ENCODE peak calls at places on chromosomes 12 and 14, in five cellular contexts. V, G, K, D and X are unnamed samples.

GRCh38 chr12:116360579-116361403 is 83.3 kb upstream of the MED13L start:
- DNase-seq in G (no peak), K (no peak), V (no peak), D (no peak), X (no peak)

GRCh38 chr14:59688224-59689170 is 111.9 kb upstream of the CCDC175 start:
- DNase-seq in K (peak; percentile 21), G (peak; percentile 63), V (peak; percentile 68), D (no peak), X (peak; percentile 73)

GRCh38 chr14:90596733-90597132 is 199.9 kb downstream of the CALM1 start:
- DNase-seq in G (no peak), K (no peak), D (no peak), V (no peak), X (no peak)

GRCh38 chr12:109765493-109765810 is 51.8 kb downstream of the FAM222A start:
- DNase-seq in D (no peak), G (peak; percentile 7), K (no peak), V (no peak), X (no peak)

GRCh38 chr12:112705037-112705632 is 86.4 kb upstream of the RPH3A start:
- DNase-seq in K (no peak), V (no peak), G (no peak), D (no peak), X (peak; percentile 36)

GRCh38 chr14:37673439-37673838 is 78.0 kb downstream of the TTC6 start:
- DNase-seq in D (no peak), G (no peak), V (no peak), K (no peak), X (no peak)

GRCh38 chr12:122471324-122472226 is 29.2 kb downstream of the ZCCHC8 start:
- DNase-seq in K (no peak), G (no peak), D (no peak), V (peak; percentile 90), X (peak; percentile 80)

GRCh38 chr14:51211149-51211548 is 28.9 kb upstream of the TMX1 start:
- DNase-seq in V (peak; percentile 26), K (no peak), D (no peak), G (no peak), X (peak; percentile 20)

GRCh38 chr12:84994436-84994835 is 41.6 kb downstream of the TSPAN19 start:
- DNase-seq in G (no peak), K (no peak), V (no peak), D (no peak), X (no peak)

GRCh38 chr14:55339770-55340169 is 68.5 kb downstream of the FBXO34 start:
- DNase-seq in G (no peak), V (no peak), K (no peak), D (no peak), X (peak; percentile 81)

GRCh38 chr12:101855364-101855884 is 22.0 kb upstream of the DRAM1 start:
- DNase-seq in K (no peak), D (no peak), G (no peak), V (peak; percentile 63), X (peak; percentile 77)

GRCh38 chr12:127903146-127903545 is 363.8 kb upstream of the TMEM132C start:
- DNase-seq in D (no peak), K (no peak), V (peak; percentile 72), G (no peak), X (no peak)

GRCh38 chr14:89349196-89350008 is 67.6 kb downstream of the FOXN3 start:
- DNase-seq in K (no peak), D (no peak), V (no peak), G (no peak), X (no peak)

GRCh38 chr14:104102282-104102914 is 16.9 kb downstream of the ASPG start:
- DNase-seq in G (no peak), K (no peak), V (no peak), D (peak; percentile 53), X (no peak)

GRCh38 chr14:54129850-54130640 is 173.4 kb upstream of the BMP4 start:
- DNase-seq in K (no peak), G (no peak), D (no peak), V (no peak), X (no peak)

GRCh38 chr12:4287325-4288290 is 14.0 kb downstream of the CCND2 start:
- DNase-seq in G (no peak), D (no peak), V (no peak), K (no peak), X (peak; percentile 67)

GRCh38 chr12:6332459-6332858 is 9.4 kb downstream of the TNFRSF1A start:
- DNase-seq in V (peak; percentile 77), G (no peak), K (no peak), D (no peak), X (peak; percentile 95)

GRCh38 chr12:120799417-120800045 is 73.9 kb downstream of the ACADS start:
- DNase-seq in K (no peak), D (no peak), G (no peak), V (no peak), X (no peak)

GRCh38 chr14:102063808-102064429 is 22.9 kb downstream of the HSP90AA1 start:
- DNase-seq in K (no peak), G (no peak), D (no peak), V (no peak), X (no peak)

GRCh38 chr12:124567673-124568373 is 411 bp upstream of the NCOR2 start:
- DNase-seq in K (peak; percentile 80), G (peak; percentile 94), D (peak; percentile 94), V (peak; percentile 97), X (peak; percentile 84)

GRCh38 chr12:106307176-106307575 is 4.6 kb downstream of the TCP11L2 start:
- DNase-seq in K (no peak), G (no peak), D (no peak), V (no peak), X (no peak)

GRCh38 chr12:124764870-124765570 is 98.6 kb downstream of the SCARB1 start:
- DNase-seq in V (peak; percentile 98), D (no peak), K (no peak), G (peak; percentile 78), X (peak; percentile 57)

GRCh38 chr12:34126239-34126641 is 103.9 kb downstream of the ALG10 start:
- DNase-seq in K (no peak), V (no peak), D (no peak), G (no peak), X (no peak)

GRCh38 chr12:47237751-47238211 is 158.0 kb upstream of the AMIGO2 start:
- DNase-seq in D (no peak), G (no peak), K (no peak), V (peak; percentile 62), X (no peak)

GRCh38 chr12:92927436-92928116 is 1.5 kb downstream of the EEA1 start:
- DNase-seq in D (no peak), G (no peak), K (no peak), V (peak; percentile 84), X (peak; percentile 76)

GRCh38 chr12:63353559-63353958 is 202.6 kb upstream of the AVPR1A start:
- DNase-seq in D (no peak), K (no peak), V (no peak), G (no peak), X (peak; percentile 70)

GRCh38 chr12:33690562-33690961 is 250.9 kb upstream of the SYT10 start:
- DNase-seq in V (no peak), K (no peak), D (no peak), G (no peak), X (no peak)

GRCh38 chr14:59969319-59969718 is 49.4 kb downstream of the LRRC9 start:
- DNase-seq in G (no peak), V (no peak), K (no peak), D (no peak), X (peak; percentile 50)

GRCh38 chr12:26746315-26746714 is 86.7 kb downstream of the ITPR2 start:
- DNase-seq in G (no peak), V (peak; percentile 68), D (no peak), K (no peak), X (peak; percentile 77)

GRCh38 chr12:68772714-68773113 is 26.7 kb downstream of the SLC35E3 start:
- DNase-seq in G (no peak), V (no peak), D (no peak), K (no peak), X (no peak)

GRCh38 chr12:124804011-124804621 is 59.5 kb downstream of the SCARB1 start:
- DNase-seq in G (no peak), V (peak; percentile 61), K (peak; percentile 17), D (no peak), X (peak; percentile 26)

GRCh38 chr12:99253068-99253467 is 394.5 kb upstream of the GARIN6 start:
- DNase-seq in V (no peak), K (no peak), G (no peak), D (no peak), X (no peak)
- TF ChIP-seq CTCF in V (no peak), K (no peak), G (no peak), D (no peak), X (peak; percentile 14)

DNA sequence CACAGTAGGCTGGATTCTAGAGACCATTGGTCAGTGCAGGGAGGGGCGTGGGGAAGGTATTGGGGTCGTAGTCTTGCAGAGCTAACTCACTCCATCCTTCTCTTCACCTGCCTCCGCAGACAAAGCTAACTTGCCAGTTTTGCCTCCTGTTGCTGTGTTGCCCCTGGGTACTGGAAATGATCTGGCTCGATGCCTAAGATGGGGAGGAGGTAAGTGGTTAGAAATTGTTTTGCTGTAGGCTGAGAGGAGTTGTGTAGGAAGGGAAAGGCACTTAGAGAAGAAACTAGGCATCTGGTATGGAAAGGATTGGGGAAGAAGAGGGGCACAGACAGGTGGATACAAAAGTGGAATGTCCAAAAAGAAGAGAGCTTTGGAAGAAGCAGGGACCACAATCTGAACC is 11.1 kb downstream of the DGKA start:
- DNase-seq in K (no peak), D (no peak), G (no peak), V (no peak), X (no peak)
- H3K4me3 ChIP-seq in K (no peak overlapping the region), D (no peak overlapping the region), G (no peak overlapping the region), V (no peak overlapping the region), X (no peak overlapping the region)

DNA sequence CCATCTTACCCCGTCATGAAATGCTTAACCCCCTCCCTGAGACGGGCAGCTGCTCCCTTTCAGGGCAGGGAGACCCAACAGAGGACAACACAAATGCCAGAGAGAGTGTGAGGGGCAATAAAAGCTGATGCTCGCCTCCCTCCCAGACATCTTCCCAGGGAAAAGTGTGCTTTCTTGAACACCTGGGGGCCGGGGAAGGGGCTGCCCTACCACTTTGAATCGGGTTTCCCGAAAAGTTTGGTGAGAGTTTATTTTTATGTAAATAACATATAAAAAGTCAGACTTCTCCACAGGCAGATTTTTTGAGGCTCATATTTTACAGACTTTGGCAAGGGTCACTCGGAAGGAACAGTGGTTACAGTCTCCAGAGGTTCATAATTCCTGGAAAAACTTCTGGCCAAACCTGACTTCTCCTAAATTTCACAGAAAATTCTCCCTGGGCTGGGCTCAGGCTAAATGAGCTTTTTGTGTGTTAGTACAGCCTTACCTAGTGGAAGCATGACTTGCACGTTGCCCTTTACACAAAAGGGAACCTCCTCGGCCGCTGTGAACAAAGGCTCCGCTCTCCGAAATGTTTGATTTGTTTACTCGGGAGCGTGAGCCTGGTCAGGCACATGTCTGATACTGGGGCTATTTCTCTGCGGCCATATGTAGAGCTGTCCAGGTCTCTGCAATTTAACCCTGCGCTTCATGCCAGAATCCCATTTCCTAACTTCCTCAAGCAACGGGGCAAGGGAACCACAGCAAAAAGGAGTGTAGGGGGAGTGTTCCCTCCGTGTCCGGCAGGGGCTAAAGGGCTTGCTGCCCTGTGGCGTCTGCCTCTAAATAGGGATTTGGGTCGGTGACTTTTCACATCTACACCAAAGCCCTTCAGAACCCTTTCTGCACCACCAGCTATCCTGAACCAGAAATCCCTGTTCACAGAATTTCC is 3.4 kb downstream of the RTL1 start:
- DNase-seq in D (peak; percentile 39), V (no peak), K (no peak), G (no peak), X (no peak)
- TF ChIP-seq CTCF in D (no peak), V (no peak), K (no peak), G (no peak), X (no peak)

DNA sequence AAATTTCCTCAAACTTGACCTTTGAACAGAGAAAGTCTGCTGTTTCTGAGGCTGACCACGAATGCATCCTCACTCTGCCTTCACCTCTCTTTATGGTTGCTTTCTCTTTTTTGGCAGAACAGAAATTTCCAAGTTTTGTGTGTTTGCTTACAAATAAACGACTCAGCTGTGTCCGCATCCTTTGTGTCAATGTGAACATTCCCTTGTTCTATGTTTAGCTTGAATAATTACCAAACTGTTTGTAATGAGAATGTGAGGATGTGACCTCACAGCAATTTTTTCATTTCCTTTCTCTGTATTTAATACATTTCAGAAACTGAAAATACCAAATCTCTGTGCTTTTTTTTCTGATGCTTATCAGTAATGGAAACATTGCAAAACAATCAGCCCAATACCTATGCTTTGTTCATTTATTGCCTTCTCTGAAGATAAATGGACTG is 410.9 kb downstream of the EGLN3 start:
- DNase-seq in K (no peak), V (no peak), G (no peak), D (no peak), X (no peak)
- H3K4me3 ChIP-seq in K (no peak overlapping the region), V (no peak overlapping the region), G (no peak overlapping the region), D (no peak overlapping the region), X (no peak overlapping the region)